ENCODE peak calls at places on chromosome 10, in nine cellular contexts. P is Karpas-422, I is heart right ventricle, U is fibroblast of mammary gland, E is colonic mucosa, B is cardiac fibroblast, Z is NB4, O is A549, H is HepG2. K is an unnamed sample.

GRCh38 chr10:8053446-8054242 is 844 bp upstream of the GATA3 start:
- DNase-seq in E (peak; percentile 86), H (no peak), U (peak; percentile 60), P (no peak), I (peak; percentile 83), B (peak; percentile 86), Z (peak; percentile 47), O (peak; percentile 90), K (peak; percentile 81)

GRCh38 chr10:100890696-100891271 is 22.0 kb upstream of the SLF2 start:
- DNase-seq in I (no peak), P (no peak), U (peak; percentile 98), O (peak; percentile 74), H (peak; percentile 50), E (no peak), B (peak; percentile 92), Z (peak; percentile 90), K (peak; percentile 24)

GRCh38 chr10:101291254-101292193 is 62.3 kb upstream of the LBX1 start:
- DNase-seq in Z (peak; percentile 71), B (peak; percentile 32), H (peak; percentile 30), O (peak; percentile 59), E (no peak), I (peak; percentile 59), P (peak; percentile 56), U (peak; percentile 14), K (no peak)

GRCh38 chr10:12063483-12063818 is 5.3 kb upstream of the DHTKD1 start:
- DNase-seq in O (no peak), P (peak; percentile 25), H (no peak), Z (no peak), U (no peak), E (no peak), I (no peak), B (no peak), K (no peak)

GRCh38 chr10:75407716-75408511 is 6.3 kb upstream of the ZNF503 start:
- DNase-seq in U (peak; percentile 28), Z (peak; percentile 63), I (peak; percentile 44), E (peak; percentile 56), P (no peak), H (no peak), O (no peak), B (no peak), K (no peak)

GRCh38 chr10:132889556-132889955 is 52.8 kb downstream of the CFAP46 start:
- DNase-seq in Z (no peak), H (no peak), E (no peak), U (no peak), O (no peak), B (no peak), P (no peak), I (no peak), K (no peak)

GRCh38 chr10:132735923-132736391 is 50.0 kb downstream of the NKX6-2 start:
- DNase-seq in E (no peak), I (no peak), H (no peak), U (no peak), B (no peak), O (no peak), Z (no peak), P (no peak), K (no peak)

GRCh38 chr10:87585565-87586514 is 73.8 kb upstream of the PAPSS2 start:
- DNase-seq in U (peak; percentile 54), P (no peak), B (peak; percentile 76), I (no peak), Z (peak; percentile 8), O (peak; percentile 87), H (peak; percentile 50), E (peak; percentile 67), K (no peak)

GRCh38 chr10:58473966-58474365 is 38.7 kb upstream of the BICC1 start:
- DNase-seq in P (no peak), Z (no peak), I (no peak), H (no peak), E (no peak), B (peak; percentile 29), U (peak; percentile 59), O (peak; percentile 24), K (no peak)

GRCh38 chr10:3251172-3251571 is 78.6 kb upstream of the PITRM1 start:
- DNase-seq in Z (peak; percentile 25), P (no peak), U (no peak), B (no peak), I (no peak), H (no peak), O (no peak), E (no peak), K (no peak)

GRCh38 chr10:15856328-15857000 is 3.8 kb downstream of the MINDY3 start:
- DNase-seq in H (no peak), B (no peak), U (no peak), Z (no peak), I (no peak), O (no peak), E (no peak), P (no peak), K (no peak)

GRCh38 chr10:9311702-9312499 is 1257.4 kb downstream of the GATA3 start:
- DNase-seq in B (no peak), Z (no peak), I (no peak), E (no peak), H (no peak), O (no peak), P (no peak), U (peak; percentile 6), K (no peak)

GRCh38 chr10:89431977-89432376 is 17.6 kb downstream of the IFIT5 start:
- DNase-seq in B (peak; percentile 72), I (no peak), U (peak; percentile 65), H (peak; percentile 10), O (peak; percentile 21), E (no peak), P (no peak), Z (no peak), K (no peak)
- H3K4me3 ChIP-seq in B (no peak overlapping the region), I (no peak overlapping the region), U (no peak overlapping the region), H (no peak overlapping the region), O (no peak overlapping the region), E (no peak overlapping the region), P (no peak overlapping the region), Z (no peak overlapping the region), K (no peak overlapping the region)

DNA sequence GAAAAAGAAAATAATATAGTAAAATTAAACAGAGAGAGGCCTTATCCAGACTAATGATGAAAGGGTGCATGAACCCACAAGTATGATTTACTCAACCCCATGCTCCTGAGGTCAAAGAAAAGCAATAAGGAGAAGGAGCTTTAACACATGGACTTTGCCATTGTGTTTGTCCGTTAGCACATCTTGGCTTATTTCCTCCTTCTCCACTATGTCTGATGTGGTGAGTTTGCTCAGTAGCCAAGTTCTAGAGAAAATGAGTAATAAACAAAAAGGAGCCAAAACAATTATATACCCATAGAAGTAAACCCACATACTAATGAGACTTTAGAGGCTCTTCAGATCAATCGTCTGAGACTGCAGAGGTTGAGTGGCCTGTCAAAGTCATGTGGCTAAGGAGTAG is 26.1 kb upstream of the ADD3 start:
- DNase-seq in E (no peak), I (no peak), Z (no peak), B (peak; percentile 73), P (no peak), H (no peak), U (peak; percentile 84), O (no peak), K (no peak)
- H3K4me3 ChIP-seq in E (no peak overlapping the region), I (no peak overlapping the region), Z (no peak overlapping the region), B (no peak overlapping the region), P (no peak overlapping the region), H (no peak overlapping the region), U (no peak overlapping the region), O (no peak overlapping the region), K (peak overlapping the region; percentile 2)

GRCh38 chr10:97335188-97335619 is 675 bp upstream of the FRAT2 start:
- DNase-seq in E (peak; percentile 26), U (no peak), H (no peak), Z (no peak), O (no peak), P (no peak), B (no peak), I (no peak), K (no peak)

GRCh38 chr10:97338041-97338440 is 3.5 kb upstream of the FRAT2 start:
- DNase-seq in H (no peak), B (no peak), O (no peak), I (no peak), Z (no peak), P (no peak), U (no peak), E (no peak), K (no peak)

GRCh38 chr10:97336446-97336845 is 1.9 kb upstream of the FRAT2 start:
- DNase-seq in E (no peak), I (no peak), B (peak; percentile 28), O (no peak), H (no peak), Z (no peak), P (peak; percentile 45), U (peak; percentile 28), K (no peak)

GRCh38 chr10:97335995-97336394 is 1.5 kb upstream of the FRAT2 start:
- DNase-seq in Z (no peak), B (no peak), H (no peak), E (no peak), U (no peak), O (no peak), I (no peak), P (no peak), K (no peak)

DNA sequence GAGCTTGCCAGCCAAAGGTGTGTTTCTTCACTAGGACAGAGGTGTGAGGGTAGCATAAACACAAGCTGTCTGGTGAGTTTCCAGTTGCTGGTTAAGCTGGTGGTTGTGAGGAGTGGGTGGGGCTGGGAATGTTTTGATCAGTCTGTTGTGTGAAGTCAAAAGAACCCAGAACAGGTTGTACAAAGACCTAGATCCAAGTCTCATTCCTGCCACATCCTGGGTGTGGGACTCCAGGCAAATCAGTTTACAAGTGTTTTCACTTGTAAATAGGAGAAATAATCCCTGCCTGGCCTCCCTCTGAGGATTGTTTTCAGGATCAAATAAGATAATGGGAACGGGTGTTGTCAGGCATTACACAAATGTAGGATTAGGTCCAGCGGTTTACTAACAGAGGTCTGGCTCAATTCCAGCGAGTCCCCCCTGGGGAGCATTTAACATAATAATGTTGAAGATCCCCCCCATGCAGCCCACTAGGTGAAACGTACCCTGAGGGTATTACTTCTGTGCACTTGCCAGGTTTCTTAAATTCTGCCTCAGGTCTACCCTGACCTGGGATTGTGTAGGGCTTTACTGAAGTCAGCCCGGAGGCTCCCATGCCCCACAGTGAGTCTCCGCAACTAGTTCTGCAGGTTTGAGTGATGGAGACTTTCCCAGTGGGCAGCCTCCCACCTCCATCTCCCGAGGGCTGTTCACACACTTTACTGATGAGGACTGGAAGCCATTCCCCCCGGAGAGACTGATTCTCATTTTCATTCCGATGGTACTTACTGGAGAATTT is 2.6 kb upstream of the FRAT2 start:
- DNase-seq in P (no peak), O (no peak), B (no peak), I (no peak), U (no peak), E (peak; percentile 79), H (no peak), Z (no peak), K (no peak)
- H3K4me3 ChIP-seq in P (no peak overlapping the region), O (no peak overlapping the region), B (no peak overlapping the region), I (no peak overlapping the region), U (no peak overlapping the region), E (no peak overlapping the region), H (no peak overlapping the region), Z (no peak overlapping the region), K (no peak overlapping the region)

DNA sequence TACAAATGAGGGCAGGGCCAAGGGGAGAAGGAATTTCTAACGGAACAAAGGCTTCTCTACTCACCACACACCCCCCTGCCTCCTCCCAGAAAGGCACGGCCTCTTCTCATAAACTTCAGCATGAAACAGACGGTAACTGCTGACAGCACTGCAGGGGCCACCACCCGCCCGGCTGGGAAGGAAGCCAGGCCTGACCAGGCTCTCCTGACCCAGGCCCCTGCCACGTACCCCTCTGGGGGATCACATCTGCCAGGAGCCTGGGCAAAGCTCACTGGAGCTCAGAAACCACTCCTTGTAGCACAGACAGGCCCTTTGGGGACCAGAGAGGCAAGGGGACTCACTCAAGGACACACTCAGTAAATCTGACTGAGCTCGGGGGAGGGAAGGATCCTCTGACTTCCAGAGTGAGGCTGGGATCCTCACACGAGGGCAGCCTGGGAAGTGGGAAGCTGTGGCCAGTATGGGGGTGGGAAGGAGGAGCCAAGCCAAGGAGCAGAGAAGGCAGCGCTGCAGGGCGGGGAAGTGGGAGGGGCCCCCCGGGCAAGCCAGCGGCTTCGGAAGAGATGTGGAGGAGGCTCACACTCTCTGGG is 46.1 kb downstream of the ZCCHC24 start:
- DNase-seq in Z (no peak), H (no peak), B (peak; percentile 99), E (peak; percentile 81), P (no peak), O (no peak), I (peak; percentile 92), U (peak; percentile 97), K (peak; percentile 92)
- H3K4me3 ChIP-seq in Z (no peak overlapping the region), H (no peak overlapping the region), B (peak overlapping the region; percentile 11), E (no peak overlapping the region), P (no peak overlapping the region), O (no peak overlapping the region), I (peak overlapping the region; percentile 18), U (peak overlapping the region; percentile 9), K (peak overlapping the region; percentile 33)